ENCODE peak calls at places on chromosomes 3 and 15, in four cellular contexts. One of them, this sample, is unnamed.
A peak's percentile ranks its signal among the peaks of the same experiment; 100 is the strongest.

GRCh38 chr15:31200735-31201151 is 99.2 kb upstream of the TRPM1 start:
- DNase-seq in mammary epithelial cell: peak; percentile 36
- DNase-seq in left ventricle myocardium inferior: peak; percentile 82
- DNase-seq in AG04450: peak; percentile 15
- DNase-seq in this sample: no peak

GRCh38 chr3:127990461-127990860 is 61.8 kb upstream of the SEC61A1 start:
- DNase-seq in mammary epithelial cell: no peak
- DNase-seq in left ventricle myocardium inferior: no peak
- DNase-seq in AG04450: no peak
- DNase-seq in this sample: no peak

GRCh38 chr15:27806396-27806795 is 292.7 kb downstream of the OCA2 start:
- DNase-seq in mammary epithelial cell: no peak
- DNase-seq in left ventricle myocardium inferior: no peak
- DNase-seq in AG04450: no peak
- DNase-seq in this sample: no peak

GRCh38 chr3:124837730-124838186 is 49.4 kb downstream of the ITGB5 start:
- DNase-seq in mammary epithelial cell: peak; percentile 77
- DNase-seq in left ventricle myocardium inferior: peak; percentile 71
- DNase-seq in AG04450: no peak
- DNase-seq in this sample: peak; percentile 70

GRCh38 chr3:171150945-171151344 is 124.4 kb upstream of the SLC2A2 start:
- DNase-seq in mammary epithelial cell: no peak
- DNase-seq in left ventricle myocardium inferior: no peak
- DNase-seq in AG04450: no peak
- DNase-seq in this sample: no peak

GRCh38 chr3:24773798-24774197 is 279.1 kb upstream of the THRB start:
- DNase-seq in mammary epithelial cell: peak; percentile 52
- DNase-seq in left ventricle myocardium inferior: peak; percentile 15
- DNase-seq in AG04450: peak; percentile 3
- DNase-seq in this sample: peak; percentile 30

GRCh38 chr15:67082007-67082536 is 16.7 kb downstream of the SMAD3 start:
- DNase-seq in mammary epithelial cell: no peak
- DNase-seq in left ventricle myocardium inferior: no peak
- DNase-seq in AG04450: no peak
- DNase-seq in this sample: no peak

GRCh38 chr3:39819517-39820298 is 10.3 kb downstream of the MYRIP start:
- DNase-seq in mammary epithelial cell: no peak
- DNase-seq in left ventricle myocardium inferior: no peak
- DNase-seq in AG04450: no peak
- DNase-seq in this sample: no peak

GRCh38 chr3:151347432-151347831 is 18.1 kb upstream of the P2RY13 start:
- DNase-seq in mammary epithelial cell: no peak
- DNase-seq in left ventricle myocardium inferior: peak; percentile 17
- DNase-seq in AG04450: no peak
- DNase-seq in this sample: no peak

GRCh38 chr3:3089017-3089416 is 21.2 kb downstream of the IL5RA start:
- DNase-seq in mammary epithelial cell: no peak
- DNase-seq in left ventricle myocardium inferior: no peak
- DNase-seq in AG04450: no peak
- DNase-seq in this sample: no peak

GRCh38 chr3:69787436-69788168 is 48.3 kb downstream of the MITF start:
- DNase-seq in mammary epithelial cell: peak; percentile 66
- DNase-seq in left ventricle myocardium inferior: no peak
- DNase-seq in AG04450: peak; percentile 29
- DNase-seq in this sample: no peak

GRCh38 chr3:188939799-188940198 is 232.0 kb upstream of the TPRG1 start:
- DNase-seq in mammary epithelial cell: no peak
- DNase-seq in left ventricle myocardium inferior: no peak
- DNase-seq in AG04450: no peak
- DNase-seq in this sample: no peak

GRCh38 chr3:420584-420983 is 224.0 kb downstream of the CHL1 start:
- DNase-seq in mammary epithelial cell: no peak
- DNase-seq in left ventricle myocardium inferior: no peak
- DNase-seq in AG04450: no peak
- DNase-seq in this sample: no peak

GRCh38 chr3:124401841-124402240 is 328.4 kb upstream of the UMPS start:
- DNase-seq in mammary epithelial cell: no peak
- DNase-seq in left ventricle myocardium inferior: no peak
- DNase-seq in AG04450: peak; percentile 47
- DNase-seq in this sample: no peak

GRCh38 chr15:96333194-96334016 is 2.9 kb downstream of the NR2F2 start:
- DNase-seq in mammary epithelial cell: no peak
- DNase-seq in left ventricle myocardium inferior: no peak
- DNase-seq in AG04450: no peak
- DNase-seq in this sample: peak; percentile 33

GRCh38 chr3:9911863-9912262 is 5.0 kb upstream of the IL17RC start:
- DNase-seq in mammary epithelial cell: no peak
- DNase-seq in left ventricle myocardium inferior: no peak
- DNase-seq in AG04450: no peak
- DNase-seq in this sample: no peak